ENCODE peak calls at places on chromosome 15, in six cellular contexts. W, J, B, V, U and N are unnamed samples. For H3K9me3, the result is how much of the 10 kb centered on the place peaks cover.

GRCh38 chr15:55337160-55337559 is 18.1 kb downstream of the PIGB start:
- DNase-seq in W (no peak), B (no peak), V (no peak), U (no peak), J (no peak), N (no peak)

GRCh38 chr15:70892002-70892911 is at the start of the genes LRRC49 and THAP10:
- DNase-seq in J (peak), U (peak), V (peak), W (peak), B (peak), N (peak)

GRCh38 chr15:74060251-74060650 is 22.1 kb downstream of the GOLGA6A start:
- DNase-seq in J (no peak), V (no peak), W (no peak), B (no peak), U (no peak), N (no peak)

GRCh38 chr15:26702381-26702780 is 70.5 kb downstream of the GABRB3 start:
- DNase-seq in V (no peak), U (no peak), J (no peak), B (no peak), W (no peak), N (no peak)

GRCh38 chr15:66454143-66454542 is 43.4 kb downstream of the SNAPC5 start:
- DNase-seq in U (peak), B (no peak), V (no peak), W (no peak), J (no peak), N (no peak)

GRCh38 chr15:40637221-40637745 is 43.2 kb downstream of the KNL1 start:
- DNase-seq in J (no peak), B (no peak), V (no peak), U (no peak), W (no peak), N (no peak)

GRCh38 chr15:64460737-64461576 is 579 bp downstream of the ZNF609 start:
- DNase-seq in W (peak), U (peak), J (peak), V (peak), B (peak), N (peak)

GRCh38 chr15:75059607-75060006 is 36.2 kb downstream of the PPCDC start:
- DNase-seq in W (no peak), V (no peak), B (no peak), U (no peak), J (no peak), N (no peak)

GRCh38 chr15:57563416-57563815 is 28.3 kb upstream of the MYZAP start:
- DNase-seq in V (no peak), W (no peak), B (no peak), U (no peak), J (no peak), N (no peak)

GRCh38 chr15:78241017-78241416 is 6.7 kb upstream of the ACSBG1 start:
- DNase-seq in J (peak), W (peak), V (peak), B (peak), U (peak), N (peak)

GRCh38 chr15:74402873-74403589 is 30.7 kb downstream of the SEMA7A start:
- DNase-seq in U (no peak), B (no peak), W (peak), J (no peak), V (no peak), N (peak)

GRCh38 chr15:90885432-90886290 is 1.4 kb downstream of the FES start:
- DNase-seq in J (no peak), V (peak), B (peak), U (peak), W (peak), N (peak)

GRCh38 chr15:64249406-64249805 is 86.6 kb upstream of the PPIB start:
- DNase-seq in U (no peak), B (peak), V (no peak), J (no peak), W (no peak), N (no peak)

GRCh38 chr15:39030291-39031070 is 465.9 kb upstream of the RASGRP1 start:
- DNase-seq in B (no peak), V (no peak), U (peak), W (no peak), J (no peak), N (no peak)

GRCh38 chr15:39270221-39270835 is 310.6 kb upstream of the THBS1 start:
- DNase-seq in W (no peak), V (no peak), B (no peak), J (no peak), U (peak), N (no peak)

GRCh38 chr15:80160570-80161156 is 7.9 kb downstream of the FAH start:
- DNase-seq in J (no peak), B (peak), W (peak), U (peak), V (no peak), N (peak)

GRCh38 chr15:58966698-58967097 is 20.8 kb upstream of the RNF111 start:
- DNase-seq in J (no peak), W (no peak), V (no peak), B (no peak), U (peak), N (no peak)

GRCh38 chr15:48360841-48361240 is 29.6 kb downstream of the DUT start:
- DNase-seq in U (peak), B (no peak), V (no peak), J (peak), W (no peak), N (no peak)

GRCh38 chr15:71802770-71803169 is 7.6 kb upstream of the NR2E3 start:
- DNase-seq in V (peak), B (no peak), J (no peak), U (no peak), W (no peak), N (peak)

GRCh38 chr15:67331676-67332075 is 77.1 kb downstream of the IQCH start:
- DNase-seq in J (no peak), V (no peak), U (peak), W (no peak), B (no peak), N (no peak)

GRCh38 chr15:38257676-38258075 is 5.0 kb downstream of the SPRED1 start:
- DNase-seq in U (no peak), V (no peak), J (no peak), B (no peak), W (no peak), N (no peak)

GRCh38 chr15:95401586-95401985 is 928.9 kb upstream of the NR2F2 start:
- DNase-seq in U (no peak), J (no peak), W (no peak), B (no peak), V (no peak), N (no peak)

GRCh38 chr15:54915382-54915781 is 281.4 kb downstream of the RSL24D1 start:
- DNase-seq in U (no peak), B (no peak), V (no peak), J (no peak), W (no peak), N (no peak)

GRCh38 chr15:87080547-87080946 is 1000.9 kb downstream of the AGBL1 start:
- DNase-seq in W (no peak), B (no peak), J (no peak), V (no peak), U (no peak), N (no peak)

GRCh38 chr15:87082576-87082975 is 1002.9 kb downstream of the AGBL1 start:
- DNase-seq in B (no peak), W (no peak), U (no peak), J (no peak), V (no peak), N (no peak)
- H3K9me3 ChIP-seq in B (under half), W (under half), U (under half), J (under half), V (under half), N (under half)

DNA sequence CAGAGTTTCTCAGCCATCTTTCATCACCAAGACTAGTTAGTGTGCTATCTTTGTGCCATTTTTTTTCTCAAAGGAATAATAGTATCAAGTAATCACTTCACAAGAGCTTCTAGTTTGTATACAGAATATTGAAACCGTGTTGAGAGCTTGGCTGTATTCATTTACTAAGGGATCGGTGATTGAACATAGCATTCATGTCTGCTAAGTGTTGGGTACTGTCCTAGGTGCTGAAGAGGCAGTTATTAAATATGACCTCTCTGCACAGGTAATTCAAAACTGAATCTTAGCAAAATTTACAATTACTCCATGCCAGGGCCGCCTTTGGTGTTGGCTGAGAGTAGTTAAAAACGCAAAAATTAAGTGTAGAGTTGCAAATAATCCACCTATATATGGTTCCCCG is 355.3 kb upstream of the RORA start:
- DNase-seq in V (peak), U (peak), J (no peak), B (peak), W (no peak), N (peak)
- TF ChIP-seq EZH2phosphoT487 in V (no peak), U (no peak), J (no peak), B (no peak), W (no peak), N (no peak)

GRCh38 chr15:20358781-20359414 is 182.7 kb downstream of the GOLGA6L6 start:
- DNase-seq in U (no peak), V (no peak), J (no peak), W (no peak), B (no peak), N (no peak)
- H3K9me3 ChIP-seq in U (under half), V (half or more), J (under half), W (under half), B (under half), N (under half)

DNA sequence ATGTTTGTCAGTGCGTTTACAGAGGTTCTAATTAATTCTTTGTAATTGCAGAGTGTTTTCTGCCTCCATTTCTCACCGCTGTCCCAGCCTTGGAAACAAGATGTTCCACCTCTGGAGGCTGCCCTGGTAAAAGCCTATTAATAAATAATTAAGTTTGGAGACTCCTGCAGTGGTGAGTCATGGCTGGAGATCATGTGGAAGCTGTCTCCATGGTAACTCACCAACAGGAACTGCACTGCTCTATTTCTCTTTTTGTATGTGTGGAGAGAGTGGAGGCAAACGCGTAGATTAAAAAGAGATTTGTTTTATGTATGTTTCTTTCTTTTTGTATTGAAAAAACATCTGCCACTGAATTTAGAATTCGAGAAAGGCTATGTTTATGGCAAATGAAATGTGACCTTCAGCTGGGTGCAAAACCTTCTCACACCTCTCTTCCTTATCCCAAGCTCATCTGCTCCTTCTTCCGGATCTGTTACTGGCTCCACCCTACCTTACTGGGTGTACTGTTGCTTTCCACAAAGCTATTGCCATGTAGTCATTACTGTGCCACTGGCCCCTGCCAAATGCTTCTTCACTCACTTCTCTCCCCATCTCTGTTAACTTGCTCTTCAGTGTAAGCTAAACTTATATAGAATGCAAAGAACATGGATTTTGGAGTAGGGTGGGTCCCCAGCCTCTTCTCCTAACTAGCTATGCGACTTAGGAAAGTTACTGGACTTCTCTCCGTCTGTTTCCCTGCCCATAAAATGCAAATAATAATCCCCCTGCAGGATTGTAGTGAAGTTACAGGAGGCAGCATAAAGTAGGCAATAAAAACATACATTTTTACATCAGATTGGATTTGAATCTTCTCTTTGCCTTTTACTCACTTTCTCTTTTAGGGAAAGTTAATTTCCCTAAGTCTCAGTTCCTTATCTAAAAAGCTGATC is 778.5 kb downstream of the NTRK3 start:
- DNase-seq in V (peak), J (no peak), W (no peak), U (peak), B (peak), N (no peak)
- TF ChIP-seq EZH2phosphoT487 in V (no peak), J (no peak), W (no peak), U (no peak), B (no peak), N (no peak)